ENCODE peak calls at places on chromosome 1, in ten cellular contexts. N is CD8-positive, alpha-beta T cell; T is bronchial epithelial cell; C is tibial artery; I is H9; H is sigmoid colon; V is osteoblast; M is fibroblast of lung; B is colonic mucosa; E is transverse colon. L is an unnamed sample.
A peak's percentile ranks its signal among the peaks of the same experiment; 100 is the strongest.

GRCh38 chr1:62516600-62516999 is 79.8 kb downstream of the USP1 start:
- DNase-seq in N (no peak), T (no peak), C (no peak), I (no peak), H (no peak), V (no peak), M (no peak), B (no peak), E (no peak), L (no peak)

GRCh38 chr1:39525366-39526165 is 34.1 kb downstream of the BMP8A start:
- DNase-seq in N (peak; percentile 17), T (no peak), C (no peak), I (no peak), H (no peak), V (peak; percentile 48), M (no peak), B (no peak), E (peak; percentile 68), L (no peak)

GRCh38 chr1:230175839-230176238 is 108.8 kb downstream of the GALNT2 start:
- DNase-seq in N (no peak), T (no peak), C (no peak), I (peak; percentile 4), H (no peak), V (no peak), M (no peak), B (no peak), E (no peak), L (no peak)

GRCh38 chr1:228280106-228280901 is 72.5 kb downstream of the OBSCN start:
- DNase-seq in N (no peak), T (no peak), C (no peak), I (peak; percentile 29), H (no peak), V (no peak), M (no peak), B (no peak), E (peak; percentile 4), L (no peak)

GRCh38 chr1:36225298-36225899 is 1.2 kb downstream of the THRAP3 start:
- DNase-seq in N (no peak), T (no peak), C (no peak), I (no peak), H (no peak), V (peak; percentile 69), M (peak; percentile 35), B (no peak), E (no peak), L (no peak)

GRCh38 chr1:6354659-6355317 is 38.8 kb downstream of the ACOT7 start:
- DNase-seq in N (no peak), T (no peak), C (no peak), I (no peak), H (peak; percentile 34), V (peak; percentile 63), M (no peak), B (no peak), E (no peak), L (no peak)

GRCh38 chr1:206633708-206634121 is 1.6 kb upstream of the DYRK3 start:
- DNase-seq in N (no peak), T (peak; percentile 100), C (peak; percentile 42), I (no peak), H (peak; percentile 82), V (peak; percentile 86), M (peak; percentile 94), B (no peak), E (peak; percentile 11), L (no peak)

GRCh38 chr1:94727846-94728715 is 92.1 kb upstream of the SLC44A3 start:
- DNase-seq in N (no peak), T (peak; percentile 99), C (no peak), I (no peak), H (no peak), V (peak; percentile 76), M (peak; percentile 94), B (no peak), E (no peak), L (no peak)

GRCh38 chr1:85363526-85363925 is 87.1 kb upstream of the BCL10 start:
- DNase-seq in N (no peak), T (no peak), C (no peak), I (no peak), H (no peak), V (no peak), M (no peak), B (no peak), E (no peak), L (no peak)

GRCh38 chr1:179104851-179105250 is 23.0 kb downstream of the TOR3A start:
- DNase-seq in N (no peak), T (no peak), C (no peak), I (no peak), H (no peak), V (no peak), M (no peak), B (no peak), E (no peak), L (no peak)

GRCh38 chr1:99217599-99217998 is 46.7 kb upstream of the PLPPR4 start:
- DNase-seq in N (no peak), T (no peak), C (no peak), I (peak; percentile 30), H (no peak), V (no peak), M (no peak), B (no peak), E (no peak), L (no peak)

GRCh38 chr1:99218572-99218971 is 45.7 kb upstream of the PLPPR4 start:
- DNase-seq in N (no peak), T (no peak), C (no peak), I (no peak), H (no peak), V (no peak), M (no peak), B (no peak), E (no peak), L (no peak)

DNA sequence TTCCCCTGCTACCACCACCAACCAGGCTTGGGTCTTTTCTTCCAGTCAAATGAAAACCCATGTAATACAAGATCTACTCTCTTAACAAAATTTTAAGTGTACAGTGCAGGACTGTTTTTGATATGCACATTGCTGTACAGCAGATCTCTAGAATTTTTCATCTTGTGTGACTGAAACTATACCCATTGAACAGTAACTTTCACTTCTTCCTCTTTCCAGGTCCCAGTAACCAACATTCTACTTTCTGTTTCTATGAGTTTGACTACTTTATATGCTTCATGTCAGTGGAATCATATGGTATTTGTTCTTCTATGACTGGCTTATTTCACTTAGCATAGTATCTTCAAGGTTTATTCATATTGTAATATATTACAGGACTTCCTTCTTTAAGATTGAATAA is 45.3 kb upstream of the PLPPR4 start:
- DNase-seq in N (no peak), T (no peak), C (no peak), I (no peak), H (no peak), V (no peak), M (no peak), B (no peak), E (no peak), L (no peak)
- H3K27me3 ChIP-seq in N (no peaks in the 10 kb centered on the region), T (no peaks in the 10 kb centered on the region), C (no peaks in the 10 kb centered on the region), I (no peaks in the 10 kb centered on the region), H (no peaks in the 10 kb centered on the region), V (no peaks in the 10 kb centered on the region), M (no peaks in the 10 kb centered on the region), B (no peaks in the 10 kb centered on the region), E (no peaks in the 10 kb centered on the region), L (no peaks in the 10 kb centered on the region)

GRCh38 chr1:103266036-103266435 is 157.7 kb upstream of the COL11A1 start:
- DNase-seq in N (no peak), T (no peak), C (no peak), I (no peak), H (no peak), V (peak; percentile 6), M (peak; percentile 38), B (no peak), E (no peak), L (no peak)

GRCh38 chr1:103267271-103267670 is 158.9 kb upstream of the COL11A1 start:
- DNase-seq in N (no peak), T (no peak), C (no peak), I (no peak), H (no peak), V (peak; percentile 22), M (no peak), B (no peak), E (no peak), L (no peak)

GRCh38 chr1:103273106-103273505 is 164.8 kb upstream of the COL11A1 start:
- DNase-seq in N (no peak), T (no peak), C (no peak), I (no peak), H (no peak), V (no peak), M (no peak), B (no peak), E (no peak), L (no peak)

GRCh38 chr1:103265551-103265950 is 157.2 kb upstream of the COL11A1 start:
- DNase-seq in N (no peak), T (no peak), C (no peak), I (no peak), H (no peak), V (peak; percentile 9), M (no peak), B (no peak), E (no peak), L (no peak)

DNA sequence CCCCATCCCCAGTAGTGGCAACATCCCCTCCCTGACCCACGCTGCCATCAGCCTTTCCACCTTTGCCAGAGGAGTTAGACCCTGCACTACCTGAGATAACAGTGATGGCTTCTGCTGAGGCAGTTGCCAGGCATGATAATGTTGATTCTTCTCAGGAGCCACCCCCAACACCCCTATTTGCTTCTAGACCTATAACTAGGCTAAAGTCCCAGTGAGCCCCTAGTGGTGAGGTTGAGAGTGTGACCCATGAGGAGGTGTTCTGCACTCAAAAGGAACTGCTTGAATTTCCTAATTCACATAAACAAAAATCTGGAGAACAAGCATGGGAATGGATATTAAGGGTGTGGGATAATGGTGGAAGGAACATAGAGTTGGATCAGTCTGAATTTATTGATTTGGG is 159.6 kb upstream of the COL11A1 start:
- DNase-seq in N (no peak), T (no peak), C (no peak), I (peak; percentile 35), H (no peak), V (no peak), M (no peak), B (no peak), E (no peak), L (no peak)
- TF ChIP-seq CTCF in N (no peak), T (no peak), C (no peak), I (peak; percentile 61), H (no peak), V (no peak), M (no peak), B (no peak), E (no peak), L (no peak)

GRCh38 chr1:20367626-20368025 is 77.0 kb downstream of the VWA5B1 start:
- DNase-seq in N (no peak), T (no peak), C (no peak), I (no peak), H (no peak), V (peak; percentile 88), M (no peak), B (no peak), E (no peak), L (no peak)
- H3K27me3 ChIP-seq in N (peaks cover 15% of the 10 kb centered on the region), T (peaks cover 23% of the 10 kb centered on the region), C (peaks cover 87% of the 10 kb centered on the region), I (peaks cover 17% of the 10 kb centered on the region), H (peaks cover 91% of the 10 kb centered on the region), V (peaks cover 69% of the 10 kb centered on the region), M (peaks cover 45% of the 10 kb centered on the region), B (peaks cover 34% of the 10 kb centered on the region), E (peaks cover 86% of the 10 kb centered on the region), L (peaks cover 53% of the 10 kb centered on the region)

DNA sequence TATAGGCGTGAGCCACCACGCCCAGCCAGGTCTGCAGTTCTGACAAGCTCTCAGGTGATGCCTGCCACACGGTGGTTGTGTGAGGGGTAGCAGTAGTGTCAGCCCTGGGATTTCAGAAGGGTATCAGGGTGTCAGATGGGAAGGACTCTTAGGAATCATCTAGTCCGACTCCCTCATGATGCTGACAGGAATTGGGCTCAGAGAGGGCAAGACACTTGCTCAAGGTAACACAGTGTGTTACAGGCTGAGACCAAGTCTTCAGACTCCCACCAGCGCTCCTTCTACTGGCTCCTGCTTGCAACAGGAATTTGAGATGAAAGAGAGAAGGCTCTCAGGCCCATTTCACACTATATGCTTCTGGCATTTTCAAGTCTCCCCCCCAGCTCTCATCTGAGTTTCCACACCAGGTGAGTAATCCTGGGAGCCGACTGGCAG is 6.9 kb downstream of the HTR1D start:
- DNase-seq in N (no peak), T (peak; percentile 79), C (no peak), I (peak; percentile 71), H (no peak), V (no peak), M (no peak), B (no peak), E (no peak), L (no peak)
- TF ChIP-seq CTCF in N (no peak), T (no peak), C (no peak), I (peak; percentile 58), H (no peak), V (no peak), M (no peak), B (no peak), E (no peak), L (no peak)

L was measured in CD4-positive, alpha-beta T cell.